ENCODE peak calls at places on chromosomes 3 and 15, in five cellular contexts. T is hepatocyte, X is fibroblast of lung, U is ovary, A is AG10803. R is an unnamed sample.

GRCh38 chr3:133930341-133930933 is 34.8 kb upstream of the RAB6B start:
- DNase-seq in T (peak), X (peak), U (no peak), A (peak), R (no peak)

GRCh38 chr15:68495981-68496705 is 64.2 kb upstream of the ITGA11 start:
- DNase-seq in T (no peak), X (no peak), U (no peak), A (no peak), R (no peak)

GRCh38 chr15:35491999-35492398 is 54.0 kb downstream of the DPH6 start:
- DNase-seq in T (peak), X (no peak), U (no peak), A (no peak), R (no peak)

GRCh38 chr3:42092006-42092405 is 849 bp downstream of the TRAK1 start:
- DNase-seq in T (no peak), X (no peak), U (no peak), A (peak), R (no peak)

GRCh38 chr15:47185222-47185800 is 532.0 kb upstream of the SEMA6D start:
- DNase-seq in T (no peak), X (peak), U (no peak), A (no peak), R (no peak)

GRCh38 chr3:164233951-164234350 is 844.3 kb downstream of the SI start:
- DNase-seq in T (peak), X (no peak), U (no peak), A (no peak), R (no peak)

GRCh38 chr3:153404157-153404556 is 242.1 kb downstream of the RAP2B start:
- DNase-seq in T (no peak), X (peak), U (no peak), A (peak), R (no peak)

GRCh38 chr3:132507657-132508056 is 89.4 kb upstream of the ACKR4 start:
- DNase-seq in T (no peak), X (no peak), U (no peak), A (no peak), R (no peak)

GRCh38 chr3:72617420-72618024 is 230.7 kb downstream of the SHQ1 start:
- DNase-seq in T (no peak), X (no peak), U (no peak), A (no peak), R (no peak)

GRCh38 chr3:127728417-127728816 is 55.7 kb downstream of the ABTB1 start:
- DNase-seq in T (no peak), X (no peak), U (no peak), A (no peak), R (no peak)

GRCh38 chr15:40282870-40283614 is at the start of gene ANKRD63:
- DNase-seq in T (no peak), X (no peak), U (no peak), A (no peak), R (no peak)

GRCh38 chr3:71702131-71703024 is 22.8 kb downstream of the EIF4E3 start:
- DNase-seq in T (no peak), X (no peak), U (no peak), A (no peak), R (no peak)

GRCh38 chr3:39978293-39978692 is 168.9 kb downstream of the MYRIP start:
- DNase-seq in T (no peak), X (no peak), U (no peak), A (no peak), R (peak)

GRCh38 chr3:53597136-53597915 is 102.9 kb downstream of the CACNA1D start:
- DNase-seq in T (no peak), X (no peak), U (no peak), A (no peak), R (no peak)

GRCh38 chr3:72560857-72561675 is 287.2 kb downstream of the SHQ1 start:
- DNase-seq in T (no peak), X (no peak), U (no peak), A (no peak), R (no peak)

GRCh38 chr3:110521019-110521418 is 550.6 kb upstream of the NECTIN3 start:
- DNase-seq in T (peak), X (peak), U (no peak), A (peak), R (no peak)

GRCh38 chr15:29747837-29748417 is 74.3 kb downstream of the TJP1 start:
- DNase-seq in T (no peak), X (peak), U (no peak), A (peak), R (no peak)
- TF ChIP-seq CTCF in T (peak), X (peak), U (no peak), A (peak), R (peak)

GRCh38 chr3:187750513-187751123 is 5.3 kb upstream of the BCL6 start:
- DNase-seq in T (peak), X (peak), U (no peak), A (no peak), R (no peak)
- H3K4me3 ChIP-seq in T (peak), X (peak), U (peak), A (no peak), R (peak)

DNA sequence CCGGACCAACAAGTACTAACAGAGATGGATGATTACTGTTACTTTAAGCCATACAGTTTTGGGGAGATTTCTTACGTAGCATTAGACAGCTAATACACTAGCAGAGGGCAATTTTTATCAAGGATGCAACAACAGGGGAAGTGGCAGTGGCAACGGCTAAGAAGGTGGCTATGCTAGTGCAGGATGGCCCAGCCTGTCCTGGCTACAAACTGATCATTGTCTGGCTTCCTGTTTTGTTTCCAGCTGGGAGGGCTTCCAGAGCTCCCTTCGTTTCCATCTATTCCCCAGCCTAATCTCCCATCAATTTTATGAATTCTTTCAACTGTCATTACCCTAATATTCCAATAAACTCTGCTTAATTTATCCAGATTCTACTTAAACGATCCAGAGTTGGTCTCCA is 16.0 kb upstream of the PLA2G4F start:
- DNase-seq in T (no peak), X (no peak), U (no peak), A (no peak), R (no peak)
- TF ChIP-seq CTCF in T (no peak), X (no peak), U (no peak), A (no peak), R (no peak)

DNA sequence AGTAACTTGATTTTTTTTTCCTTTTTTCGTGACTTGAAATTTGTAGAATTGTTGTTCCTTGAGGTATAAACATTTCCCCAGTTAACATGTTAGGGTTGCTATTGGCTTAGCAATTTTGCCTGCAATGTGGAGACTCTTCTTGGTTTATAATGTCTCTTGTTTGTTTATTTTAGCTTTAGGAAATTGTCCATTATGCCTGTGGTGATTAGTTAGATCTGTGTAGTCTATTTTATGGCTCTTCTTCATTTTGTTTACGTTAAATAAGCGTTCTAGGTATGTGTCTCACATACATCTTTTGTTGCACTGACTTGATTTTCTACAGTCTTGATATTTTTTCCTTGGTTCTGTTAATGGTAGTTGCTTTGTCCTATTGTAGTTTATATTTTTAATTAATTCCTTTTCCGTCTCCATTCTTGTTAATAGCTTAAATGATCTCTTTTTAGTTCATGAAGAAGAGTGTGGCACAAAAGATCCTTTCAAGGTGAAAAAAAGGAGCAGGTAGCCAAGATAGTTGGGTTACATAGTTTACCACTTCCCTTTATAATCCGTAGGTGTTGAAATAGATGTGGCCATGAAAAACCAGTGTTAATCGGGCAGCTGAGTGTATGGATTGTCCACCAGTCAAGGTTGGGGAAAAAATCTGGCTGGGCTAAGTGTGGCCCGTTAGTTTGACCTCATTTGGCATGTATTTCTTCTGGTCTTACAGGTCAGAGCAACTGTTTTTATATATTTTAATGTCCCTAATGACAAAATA is 12.1 kb downstream of the IQGAP1 start:
- DNase-seq in T (no peak), X (no peak), U (no peak), A (no peak), R (no peak)
- H3K4me3 ChIP-seq in T (no peak), X (peak), U (no peak), A (peak), R (peak)

R was measured in LNCaP clone FGC.